ENCODE peak calls at places on chromosomes 13 and 19, in six cellular contexts. D, Z, J, O, H and X are unnamed samples.

GRCh38 chr13:83881917-83882625 is at the start of gene SLITRK1:
- DNase-seq in D (peak; percentile 85), Z (peak; percentile 42), J (peak; percentile 88), O (peak; percentile 3), H (no peak), X (no peak)

GRCh38 chr13:60043262-60043661 is 120.5 kb downstream of the DIAPH3 start:
- DNase-seq in D (no peak), Z (no peak), J (no peak), O (no peak), H (no peak), X (no peak)

GRCh38 chr13:51619614-51620013 is 35.4 kb downstream of the WDFY2 start:
- DNase-seq in D (no peak), Z (peak; percentile 34), J (no peak), O (no peak), H (no peak), X (no peak)

GRCh38 chr19:48644839-48645651 is 942 bp downstream of the CA11 start:
- DNase-seq in D (peak; percentile 75), Z (no peak), J (peak; percentile 84), O (peak; percentile 85), H (peak; percentile 83), X (peak; percentile 72)

GRCh38 chr13:80030491-80030890 is 310.4 kb downstream of the SPRY2 start:
- DNase-seq in D (no peak), Z (no peak), J (peak; percentile 26), O (peak; percentile 57), H (no peak), X (no peak)

GRCh38 chr13:102877285-102877684 is 31.5 kb downstream of the ERCC5 start:
- DNase-seq in D (no peak), Z (no peak), J (no peak), O (no peak), H (no peak), X (no peak)

GRCh38 chr13:65336916-65337315 is 1893.2 kb downstream of the PCDH9 start:
- DNase-seq in D (no peak), Z (peak; percentile 32), J (no peak), O (no peak), H (no peak), X (no peak)

GRCh38 chr13:99614465-99614885 is 113.2 kb downstream of the TM9SF2 start:
- DNase-seq in D (peak; percentile 64), Z (no peak), J (peak; percentile 83), O (peak; percentile 22), H (peak; percentile 46), X (no peak)

GRCh38 chr13:98810746-98811145 is 58.3 kb upstream of the SLC15A1 start:
- DNase-seq in D (no peak), Z (no peak), J (no peak), O (no peak), H (no peak), X (no peak)

GRCh38 chr13:31261241-31261640 is 61.5 kb downstream of the B3GLCT start:
- DNase-seq in D (no peak), Z (no peak), J (no peak), O (no peak), H (no peak), X (no peak)

GRCh38 chr19:17777840-17778620 is 16.9 kb upstream of the B3GNT3 start:
- DNase-seq in D (peak; percentile 55), Z (no peak), J (peak; percentile 40), O (peak; percentile 85), H (peak; percentile 62), X (peak; percentile 50)

GRCh38 chr13:24135674-24136300 is 24.7 kb upstream of the SPATA13 start:
- DNase-seq in D (no peak), Z (no peak), J (no peak), O (no peak), H (no peak), X (no peak)

GRCh38 chr19:29704562-29705558 is 10.2 kb downstream of the C19orf12 start:
- DNase-seq in D (no peak), Z (no peak), J (no peak), O (no peak), H (no peak), X (no peak)

GRCh38 chr19:647566-648284 is 8.0 kb downstream of the FGF22 start:
- DNase-seq in D (peak; percentile 23), Z (no peak), J (no peak), O (no peak), H (peak; percentile 37), X (no peak)
- TF ChIP-seq CTCF in D (no peak), Z (no peak), J (no peak), O (no peak), H (no peak), X (no peak)

GRCh38 chr19:44255705-44256411 is 3.8 kb upstream of the ZNF233 start:
- DNase-seq in D (no peak), Z (no peak), J (no peak), O (no peak), H (no peak), X (no peak)
- H3K9me3 ChIP-seq in D (no peaks in the 10 kb centered on the region), Z (peaks cover 8% of the 10 kb centered on the region), J (no peaks in the 10 kb centered on the region), O (peaks cover 85% of the 10 kb centered on the region), H (peaks cover 16% of the 10 kb centered on the region), X (peaks cover 100% of the 10 kb centered on the region)

DNA sequence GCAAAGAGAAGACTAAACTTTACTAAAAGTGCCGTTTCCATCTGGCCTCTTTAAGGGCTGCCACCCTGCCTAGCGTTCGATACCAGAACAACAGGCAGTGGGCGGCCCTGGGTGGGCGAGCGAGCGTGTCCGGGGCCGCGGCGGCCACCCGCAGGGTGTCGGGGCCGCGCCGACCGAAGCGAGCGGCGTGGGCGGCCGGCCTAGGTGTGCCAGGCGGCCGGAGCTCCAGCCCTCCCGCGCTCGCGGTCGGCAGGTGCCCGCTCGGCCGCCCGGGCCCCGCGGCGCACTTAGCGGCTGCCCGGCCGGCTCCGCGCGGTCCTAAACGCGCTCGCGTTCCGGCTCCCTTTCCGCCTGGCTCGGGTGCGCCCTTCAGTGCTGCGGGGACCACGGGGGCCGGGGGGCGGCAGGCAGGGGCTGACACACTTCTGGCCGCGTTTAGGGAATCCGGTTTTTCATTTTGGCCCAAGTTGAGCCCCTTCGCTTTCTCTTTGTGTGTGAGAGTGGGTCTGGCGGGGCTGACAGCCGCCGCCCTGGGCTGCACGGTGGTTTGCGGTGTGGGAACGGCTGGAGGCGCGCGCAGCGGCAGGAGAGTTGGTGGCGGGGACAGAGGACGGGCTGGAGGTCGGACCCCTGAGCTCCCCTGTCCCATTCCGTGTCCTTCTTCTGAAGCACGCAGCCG is 2.9 kb downstream of the FGF9 start:
- DNase-seq in D (peak; percentile 57), Z (no peak), J (peak; percentile 73), O (peak; percentile 71), H (no peak), X (peak; percentile 46)
- H3K4me3 ChIP-seq in D (peak overlapping the region; percentile 64), Z (peak overlapping the region; percentile 59), J (peak overlapping the region; percentile 71), O (peak overlapping the region; percentile 19), H (peak overlapping the region; percentile 50), X (peak overlapping the region; percentile 82)

DNA sequence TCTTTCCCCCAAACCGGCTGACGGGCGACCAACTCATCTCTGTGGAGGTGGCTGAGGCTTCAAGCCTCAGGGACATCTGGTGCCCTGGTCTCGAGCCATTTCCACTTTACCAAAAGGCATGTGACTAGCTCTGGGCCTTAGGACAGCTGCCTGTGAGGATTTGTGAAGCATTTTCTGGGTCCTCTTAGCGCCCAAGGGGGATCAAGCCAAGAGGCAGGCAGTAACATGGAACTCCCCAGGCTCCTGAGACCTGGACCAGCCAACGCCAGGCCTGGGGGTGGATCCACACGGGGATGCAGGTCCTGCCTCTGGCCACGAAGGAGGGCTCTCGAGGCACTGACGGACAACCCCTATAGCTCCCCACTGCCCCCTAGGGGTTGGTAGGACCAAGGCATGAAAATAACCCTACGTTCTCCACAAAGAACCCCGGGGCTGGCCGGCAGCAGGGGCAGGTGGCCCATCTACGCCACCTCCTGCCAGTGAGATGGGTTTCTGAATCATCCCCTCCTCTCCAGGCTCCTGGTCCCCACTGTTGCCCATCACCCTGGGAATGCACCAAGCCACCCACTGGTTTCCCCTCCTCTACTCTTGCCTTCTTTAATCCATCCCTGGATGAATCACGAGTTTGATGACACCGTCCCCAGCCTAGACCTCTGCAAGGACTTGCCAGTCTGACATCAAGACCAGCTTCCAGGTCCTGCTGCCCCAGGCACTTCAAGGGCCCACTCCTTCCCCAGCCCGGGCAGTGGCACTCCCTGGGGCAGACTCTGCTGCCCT is 7.0 kb upstream of the MYDGF start:
- DNase-seq in D (no peak), Z (no peak), J (peak; percentile 43), O (peak; percentile 37), H (no peak), X (no peak)
- TF ChIP-seq CTCF in D (no peak), Z (peak; percentile 49), J (peak; percentile 21), O (peak; percentile 25), H (no peak), X (peak; percentile 68)